ENCODE peak calls at places on chromosome 12, in ten cellular contexts. S, W, U, G, J, H, O, Q, M and V are unnamed samples.

GRCh38 chr12:107843351-107844311 is 69.1 kb downstream of the ASCL4 start:
- DNase-seq in S (no peak), U (no peak), O (no peak), Q (peak; percentile 51), G (no peak), H (no peak), W (no peak), J (peak; percentile 26), M (no peak), V (peak; percentile 33)

GRCh38 chr12:83123039-83123438 is 436.3 kb downstream of the TMTC2 start:
- DNase-seq in J (no peak), H (no peak), O (no peak), W (no peak), M (no peak), G (no peak), Q (no peak), U (no peak), S (no peak), V (no peak)

GRCh38 chr12:116040412-116040811 is 237.1 kb downstream of the MED13L start:
- DNase-seq in Q (no peak), G (no peak), J (no peak), M (no peak), H (no peak), U (no peak), O (no peak), S (no peak), W (no peak), V (no peak)

GRCh38 chr12:119068129-119068856 is 87.0 kb downstream of the SRRM4 start:
- DNase-seq in W (no peak), G (no peak), U (no peak), J (no peak), S (no peak), H (no peak), O (no peak), Q (peak; percentile 68), M (no peak), V (no peak)

GRCh38 chr12:52946797-52947547 is 1.9 kb upstream of the KRT18 start:
- DNase-seq in U (no peak), M (no peak), W (no peak), H (no peak), J (no peak), O (no peak), G (no peak), S (no peak), Q (no peak), V (no peak)

GRCh38 chr12:124422570-124423523 is 128.0 kb downstream of the RFLNA start:
- DNase-seq in G (no peak), M (peak; percentile 98), S (no peak), W (peak; percentile 97), H (no peak), J (no peak), O (peak; percentile 90), Q (no peak), U (peak; percentile 95), V (no peak)

GRCh38 chr12:123905319-123905925 is 67.2 kb downstream of the CCDC92 start:
- DNase-seq in M (peak; percentile 61), J (peak; percentile 61), O (peak; percentile 70), U (no peak), S (peak; percentile 47), G (peak; percentile 66), H (peak; percentile 64), W (no peak), Q (peak; percentile 46), V (peak; percentile 80)

GRCh38 chr12:52423661-52424503 is 10.3 kb downstream of the KRT75 start:
- DNase-seq in H (no peak), O (no peak), Q (no peak), W (peak; percentile 69), M (no peak), S (no peak), J (no peak), G (no peak), U (no peak), V (no peak)

DNA sequence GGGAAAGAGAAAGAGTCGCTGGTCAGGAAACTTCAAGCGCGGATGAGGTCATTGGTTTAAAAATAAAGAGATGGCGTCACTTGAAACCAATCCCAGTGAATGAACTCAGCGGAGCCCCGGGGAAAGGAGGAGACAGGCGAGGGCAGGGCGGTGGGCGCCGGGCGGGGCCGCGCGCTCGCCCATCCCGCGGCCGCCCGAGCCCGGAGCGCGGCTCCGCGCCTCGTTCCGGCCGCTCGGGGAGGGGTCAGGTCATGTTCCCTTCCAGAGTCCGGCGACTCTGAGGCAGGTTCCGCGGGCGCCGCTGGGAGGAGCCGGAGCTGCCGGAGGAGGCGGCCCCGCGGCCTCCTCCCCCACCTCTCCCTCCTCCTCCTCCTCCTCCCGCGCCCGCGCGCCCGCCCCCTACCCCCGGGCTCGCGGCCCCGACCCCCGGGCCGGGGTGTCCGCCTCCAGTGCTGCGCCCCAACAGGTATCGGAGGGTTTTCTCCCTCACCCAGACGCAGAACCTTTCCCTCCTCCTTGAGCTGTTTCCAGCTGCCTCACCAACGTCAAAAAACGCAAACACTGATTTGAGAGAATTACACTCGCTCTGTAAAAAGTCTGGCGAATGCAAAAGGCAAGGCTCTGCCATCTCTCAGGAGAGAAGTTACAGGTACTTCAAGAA is at the start of gene DUSP16:
- DNase-seq in W (peak; percentile 94), S (peak; percentile 62), Q (peak; percentile 97), H (peak; percentile 67), U (peak; percentile 96), J (peak; percentile 83), O (peak; percentile 95), M (peak; percentile 88), G (peak; percentile 68), V (peak; percentile 91)
- TF ChIP-seq CTCF in W (no peak), S (no peak), Q (no peak), H (no peak), U (peak; percentile 28), J (peak; percentile 32), O (peak; percentile 50), M (peak; percentile 10), G (no peak), V (no peak)

GRCh38 chr12:78964521-78964920 is 99.9 kb downstream of the SYT1 start:
- DNase-seq in W (no peak), M (no peak), S (no peak), J (no peak), G (no peak), Q (no peak), H (no peak), O (no peak), U (no peak), V (no peak)

GRCh38 chr12:78961171-78961570 is 96.6 kb downstream of the SYT1 start:
- DNase-seq in J (no peak), W (no peak), G (no peak), Q (no peak), U (no peak), H (no peak), M (no peak), O (no peak), S (no peak), V (no peak)

GRCh38 chr12:78963439-78964222 is 99.1 kb downstream of the SYT1 start:
- DNase-seq in O (no peak), J (no peak), Q (no peak), U (no peak), M (no peak), W (no peak), G (no peak), H (no peak), S (no peak), V (no peak)

DNA sequence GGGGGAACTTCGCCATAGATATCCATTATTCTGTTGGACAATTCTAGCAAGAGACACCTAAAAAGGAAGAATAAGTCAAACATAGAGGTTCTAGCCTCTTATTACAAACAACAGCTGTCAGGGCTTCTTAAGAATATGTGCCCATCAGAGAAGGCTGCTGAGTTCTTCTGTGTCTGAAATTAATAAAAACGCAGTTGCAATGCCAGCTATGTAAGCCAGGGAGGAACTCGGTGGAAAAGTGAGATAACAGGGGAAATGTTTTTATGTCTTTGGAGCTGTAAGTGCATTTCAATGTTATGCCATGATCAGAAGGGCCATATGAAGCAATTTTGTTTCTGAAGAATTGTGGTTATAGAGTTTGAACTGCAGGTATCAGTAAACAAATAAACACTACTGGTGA is 95.0 kb downstream of the SYT1 start:
- DNase-seq in W (no peak), O (no peak), S (no peak), U (no peak), H (no peak), J (no peak), Q (no peak), G (no peak), M (no peak), V (no peak)
- TF ChIP-seq CTCF in W (no peak), O (no peak), S (no peak), U (no peak), H (no peak), J (no peak), Q (no peak), G (no peak), M (no peak), V (no peak)

GRCh38 chr12:103442187-103442564 is 53.6 kb downstream of the C12orf42 start:
- DNase-seq in U (no peak), G (no peak), W (no peak), Q (no peak), M (no peak), J (no peak), O (no peak), H (no peak), S (no peak), V (no peak)

GRCh38 chr12:103442822-103443221 is 52.9 kb downstream of the C12orf42 start:
- DNase-seq in O (no peak), H (no peak), S (no peak), J (no peak), Q (no peak), W (no peak), U (no peak), G (no peak), M (no peak), V (no peak)

GRCh38 chr12:103444983-103445382 is 50.8 kb downstream of the C12orf42 start:
- DNase-seq in Q (no peak), W (no peak), S (no peak), J (no peak), U (no peak), O (no peak), M (no peak), G (no peak), H (no peak), V (no peak)

GRCh38 chr12:103441437-103442186 is 54.2 kb downstream of the C12orf42 start:
- DNase-seq in U (no peak), H (peak; percentile 37), G (peak; percentile 40), W (no peak), J (no peak), S (peak; percentile 83), M (no peak), O (no peak), Q (no peak), V (peak; percentile 68)
- TF ChIP-seq CTCF in U (no peak), H (no peak), G (no peak), W (no peak), J (no peak), S (no peak), M (no peak), O (no peak), Q (no peak), V (peak; percentile 24)

GRCh38 chr12:7130537-7130790 is 293 bp downstream of the CLSTN3 start:
- DNase-seq in J (no peak), H (no peak), O (no peak), U (no peak), Q (no peak), G (no peak), W (no peak), S (no peak), M (no peak), V (no peak)

GRCh38 chr12:7128681-7129593 is at the start of gene RBP5:
- DNase-seq in J (no peak), O (no peak), U (no peak), H (no peak), Q (no peak), S (no peak), M (no peak), G (no peak), W (no peak), V (no peak)

GRCh38 chr12:7129647-7130536 is at the start of gene CLSTN3:
- DNase-seq in W (peak; percentile 91), M (no peak), O (peak; percentile 75), U (peak; percentile 81), H (peak; percentile 86), Q (peak; percentile 92), J (peak; percentile 72), G (peak; percentile 86), S (peak; percentile 89), V (peak; percentile 100)

GRCh38 chr12:7131502-7131866 is 1.3 kb downstream of the CLSTN3 start:
- DNase-seq in J (no peak), W (no peak), Q (no peak), M (no peak), U (no peak), S (no peak), O (no peak), G (peak; percentile 27), H (no peak), V (no peak)

DNA sequence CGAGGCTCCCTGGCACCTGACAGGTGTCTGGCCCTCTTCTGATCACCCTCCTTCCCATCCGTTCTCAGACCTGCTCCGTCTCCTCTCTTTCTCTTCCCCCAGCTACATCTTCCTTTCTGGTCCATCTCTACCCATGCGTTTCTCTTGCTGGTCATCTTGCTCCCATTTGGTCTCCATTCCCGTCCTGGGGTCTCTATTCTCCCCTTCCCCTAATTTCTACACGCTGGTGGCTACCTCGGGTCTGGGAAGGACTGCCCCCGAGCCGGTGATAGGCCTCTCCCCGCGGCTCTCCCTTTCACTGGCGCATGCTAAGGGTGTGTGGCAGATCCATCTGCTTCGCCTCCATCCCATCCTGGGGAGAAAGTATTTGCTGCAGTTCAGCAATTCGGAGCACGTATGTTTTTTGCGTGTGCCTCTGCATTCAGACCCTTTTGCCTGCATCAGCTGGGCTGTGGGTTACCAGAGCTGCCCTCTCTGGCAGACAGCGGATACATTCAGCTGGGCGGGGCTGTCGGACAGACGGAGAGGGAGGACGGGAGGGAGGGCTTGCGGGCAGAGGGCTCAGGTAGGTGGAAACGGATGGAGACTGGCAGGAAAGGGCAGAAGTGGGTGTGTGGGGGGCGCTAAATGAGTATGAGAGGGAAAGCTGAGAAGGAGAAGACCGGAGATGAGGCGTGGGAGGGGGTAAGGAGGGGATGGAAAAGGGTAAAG is 775 bp downstream of the CLSTN3 start:
- DNase-seq in U (no peak), G (peak; percentile 55), Q (peak; percentile 58), H (peak; percentile 53), O (peak; percentile 34), J (peak; percentile 37), W (no peak), S (peak; percentile 53), M (no peak), V (peak; percentile 70)
- TF ChIP-seq CTCF in U (no peak), G (no peak), Q (no peak), H (no peak), O (no peak), J (no peak), W (no peak), S (no peak), M (no peak), V (no peak)